ENCODE peak calls at places on chromosomes 5 and 9, in six cellular contexts. B is prostate gland; D is stomach; L is OCI-LY7; S is heart right ventricle; E is CD8-positive, alpha-beta memory T cell. K is an unnamed sample.

GRCh38 chr9:38182321-38182720 is 113.3 kb upstream of the SHB start:
- DNase-seq in B (no peak), D (no peak), L (no peak), S (no peak), E (no peak), K (no peak)

GRCh38 chr5:56983593-56984361 is 31.9 kb upstream of the MIER3 start:
- DNase-seq in B (no peak), D (no peak), L (no peak), S (no peak), E (no peak), K (no peak)

GRCh38 chr5:94577466-94578245 is 40.7 kb downstream of the KIAA0825 start:
- DNase-seq in B (no peak), D (no peak), L (no peak), S (no peak), E (peak; percentile 4), K (no peak)

GRCh38 chr9:124392855-124393460 is 22.3 kb downstream of the PSMB7 start:
- DNase-seq in B (no peak), D (no peak), L (peak; percentile 18), S (no peak), E (no peak), K (no peak)

GRCh38 chr5:179300834-179301233 is 44.4 kb downstream of the ADAMTS2 start:
- DNase-seq in B (no peak), D (no peak), L (no peak), S (peak; percentile 46), E (no peak), K (peak; percentile 66)

GRCh38 chr5:156582193-156582598 is 255.2 kb downstream of the SGCD start:
- DNase-seq in B (no peak), D (no peak), L (no peak), S (no peak), E (no peak), K (no peak)

GRCh38 chr5:56490971-56491468 is 257.9 kb upstream of the ANKRD55 start:
- DNase-seq in B (peak; percentile 86), D (no peak), L (no peak), S (no peak), E (no peak), K (no peak)

GRCh38 chr5:31626156-31626555 is 12.8 kb upstream of the PDZD2 start:
- DNase-seq in B (peak; percentile 67), D (no peak), L (no peak), S (peak; percentile 27), E (no peak), K (peak; percentile 73)

GRCh38 chr9:86577420-86578333 is 223.5 kb upstream of the TUT7 start:
- DNase-seq in B (no peak), D (no peak), L (no peak), S (no peak), E (no peak), K (no peak)

GRCh38 chr9:134320195-134320885 is 5.9 kb upstream of the RXRA start:
- DNase-seq in B (no peak), D (no peak), L (no peak), S (peak; percentile 17), E (no peak), K (peak; percentile 58)

GRCh38 chr5:134070979-134071849 is 43.3 kb upstream of the TCF7 start:
- DNase-seq in B (no peak), D (peak; percentile 55), L (no peak), S (no peak), E (no peak), K (no peak)

GRCh38 chr5:132774896-132775295 is 2.1 kb downstream of the SEPTIN8 start:
- DNase-seq in B (no peak), D (no peak), L (no peak), S (peak; percentile 33), E (no peak), K (no peak)

GRCh38 chr5:72845889-72846288 is 29.4 kb downstream of the TNPO1 start:
- DNase-seq in B (no peak), D (no peak), L (no peak), S (no peak), E (no peak), K (no peak)

GRCh38 chr9:124137009-124137943 is 120.5 kb upstream of the NEK6 start:
- DNase-seq in B (no peak), D (no peak), L (peak; percentile 25), S (no peak), E (no peak), K (no peak)

GRCh38 chr5:59079622-59080620 is 497.0 kb downstream of the RAB3C start:
- DNase-seq in B (no peak), D (no peak), L (no peak), S (no peak), E (no peak), K (peak; percentile 34)

GRCh38 chr9:104080983-104081382 is 13.1 kb upstream of the SMC2 start:
- DNase-seq in B (no peak), D (no peak), L (no peak), S (no peak), E (no peak), K (no peak)

GRCh38 chr5:137617806-137618205 is 118.1 kb downstream of the KLHL3 start:
- DNase-seq in B (no peak), D (no peak), L (no peak), S (no peak), E (no peak), K (no peak)

GRCh38 chr5:154421868-154422267 is 23.9 kb upstream of the SAP30L start:
- DNase-seq in B (no peak), D (no peak), L (peak; percentile 51), S (no peak), E (no peak), K (no peak)

GRCh38 chr5:65480306-65480865 is 1.3 kb downstream of the ADAMTS6 start:
- DNase-seq in B (peak; percentile 65), D (peak; percentile 72), L (peak; percentile 69), S (peak; percentile 75), E (peak; percentile 39), K (peak; percentile 81)

GRCh38 chr5:180599981-180600553 is 8.8 kb upstream of the SCGB3A1 start:
- DNase-seq in B (no peak), D (peak; percentile 10), L (no peak), S (no peak), E (no peak), K (no peak)

GRCh38 chr5:180631549-180632392 is 17.6 kb downstream of the FLT4 start:
- DNase-seq in B (no peak), D (no peak), L (no peak), S (no peak), E (no peak), K (peak; percentile 20)

GRCh38 chr5:145701404-145701803 is 133.7 kb downstream of the PRELID2 start:
- DNase-seq in B (no peak), D (no peak), L (no peak), S (no peak), E (no peak), K (no peak)

GRCh38 chr5:10632110-10632903 is 68.4 kb downstream of the ANKRD33B start:
- DNase-seq in B (no peak), D (no peak), L (peak; percentile 55), S (no peak), E (no peak), K (no peak)

GRCh38 chr5:56506586-56506985 is 273.5 kb upstream of the ANKRD55 start:
- DNase-seq in B (no peak), D (no peak), L (no peak), S (no peak), E (no peak), K (no peak)

GRCh38 chr5:172455511-172456061 is 1.3 kb upstream of the SH3PXD2B start:
- DNase-seq in B (no peak), D (no peak), L (no peak), S (no peak), E (no peak), K (peak; percentile 50)

GRCh38 chr5:141707535-141707934 is 25.5 kb upstream of the ARAP3 start:
- DNase-seq in B (no peak), D (no peak), L (no peak), S (no peak), E (no peak), K (no peak)

DNA sequence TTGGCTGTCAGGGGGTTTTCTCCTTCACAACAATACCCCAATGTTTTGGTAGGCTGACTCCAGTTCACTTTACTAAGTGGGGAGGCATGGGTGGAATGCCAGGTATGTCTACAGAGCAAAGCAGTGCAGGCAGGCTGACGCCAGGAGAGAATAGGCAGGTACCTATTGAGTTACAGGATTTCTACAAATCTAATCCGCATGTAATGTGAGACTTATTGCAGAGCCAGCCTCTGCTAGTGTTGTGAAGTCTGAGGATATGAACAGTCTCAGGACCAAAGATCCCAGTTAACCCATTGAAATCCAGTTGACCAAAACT is 156.9 kb upstream of the ISL1 start:
- DNase-seq in B (no peak), D (peak; percentile 26), L (no peak), S (no peak), E (no peak), K (no peak)
- H3K36me3 ChIP-seq in B (no peaks in the 10 kb centered on the region), D (no peaks in the 10 kb centered on the region), L (no peaks in the 10 kb centered on the region), S (no peaks in the 10 kb centered on the region), E (no peaks in the 10 kb centered on the region), K (no peaks in the 10 kb centered on the region)

GRCh38 chr5:90707698-90708097 is 149.1 kb downstream of the ADGRV1 start:
- DNase-seq in B (no peak), D (no peak), L (no peak), S (no peak), E (no peak), K (no peak)

GRCh38 chr5:90709323-90710148 is 150.9 kb downstream of the ADGRV1 start:
- DNase-seq in B (peak; percentile 10), D (peak; percentile 30), L (peak; percentile 6), S (no peak), E (no peak), K (peak; percentile 9)
- H3K36me3 ChIP-seq in B (no peaks in the 10 kb centered on the region), D (no peaks in the 10 kb centered on the region), L (no peaks in the 10 kb centered on the region), S (no peaks in the 10 kb centered on the region), E (no peaks in the 10 kb centered on the region), K (no peaks in the 10 kb centered on the region)

DNA sequence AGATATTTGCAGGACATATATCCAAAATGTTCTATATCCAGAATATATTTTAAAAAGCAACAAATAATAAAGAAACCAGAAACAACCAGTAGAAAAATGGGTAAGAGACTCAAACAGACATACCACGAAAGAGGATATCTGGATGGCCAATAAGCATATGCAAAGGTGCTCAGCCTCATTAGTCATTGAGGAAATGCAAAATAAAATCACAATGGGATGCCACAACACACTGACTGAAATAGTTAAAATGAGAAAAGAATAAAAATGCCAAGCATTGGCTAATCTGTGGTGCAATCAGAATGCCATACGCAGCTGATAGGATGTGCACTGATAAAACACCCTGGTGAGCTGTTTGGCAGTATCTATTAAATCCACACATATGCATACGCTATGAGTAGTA is 265.8 kb upstream of the ANKH start:
- DNase-seq in B (no peak), D (no peak), L (no peak), S (no peak), E (no peak), K (no peak)
- H3K36me3 ChIP-seq in B (no peaks in the 10 kb centered on the region), D (no peaks in the 10 kb centered on the region), L (no peaks in the 10 kb centered on the region), S (no peaks in the 10 kb centered on the region), E (no peaks in the 10 kb centered on the region), K (no peaks in the 10 kb centered on the region)

DNA sequence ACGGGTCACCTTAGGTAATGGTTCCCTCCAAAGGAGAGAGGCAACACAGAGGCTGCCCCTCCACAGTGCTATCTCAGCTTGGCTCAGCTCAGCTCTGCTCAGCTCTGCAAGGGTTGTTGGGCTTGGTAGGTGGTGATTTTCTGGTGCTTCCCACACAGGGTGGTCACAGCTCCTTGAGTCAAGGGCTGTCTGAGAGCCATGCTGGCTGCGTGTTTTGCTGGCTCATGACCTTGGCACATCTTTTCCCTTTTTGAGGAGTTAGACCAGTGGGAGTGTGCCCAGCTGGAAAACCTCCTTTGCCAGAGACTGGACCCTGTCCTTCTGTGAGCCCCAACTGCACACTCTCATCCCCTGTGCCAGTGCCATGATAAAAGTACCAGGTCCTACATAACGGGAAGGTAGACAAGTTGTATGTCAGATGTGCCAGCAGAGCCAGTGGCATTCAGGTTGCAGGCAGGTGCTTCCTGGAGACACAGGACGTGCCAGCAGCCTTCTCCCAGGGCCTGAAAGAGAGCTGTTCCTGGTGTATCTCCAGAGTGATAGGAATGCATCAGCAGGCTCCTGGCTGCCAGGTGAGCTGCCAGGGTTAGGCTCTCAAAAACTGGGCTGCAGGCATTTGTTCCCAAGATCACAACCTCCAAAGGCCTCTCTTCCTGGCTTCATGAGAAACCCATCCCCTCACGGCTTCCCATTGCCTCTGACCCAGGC is 118.6 kb upstream of the CXCL14 start:
- DNase-seq in B (no peak), D (no peak), L (no peak), S (no peak), E (no peak), K (no peak)
- H3K36me3 ChIP-seq in B (no peaks in the 10 kb centered on the region), D (no peaks in the 10 kb centered on the region), L (no peaks in the 10 kb centered on the region), S (no peaks in the 10 kb centered on the region), E (no peaks in the 10 kb centered on the region), K (no peaks in the 10 kb centered on the region)

K was measured in heart left ventricle.